ENCODE peak calls at places on chromosome 9, in seven cellular contexts. One of them, this sample, is unnamed.

GRCh38 chr9:134689320-134690181 is 47.9 kb downstream of the COL5A1 start:
- DNase-seq in NCI-H1436: no peak
- DNase-seq in GM12891: peak; percentile 68
- DNase-seq in lower leg skin: peak; percentile 49
- DNase-seq in ACHN: peak; percentile 3
- DNase-seq in right cardiac atrium: peak; percentile 75
- DNase-seq in cardiac fibroblast: peak; percentile 69
- DNase-seq in this sample: peak; percentile 37

GRCh38 chr9:123311250-123311753 is 42.9 kb upstream of the STRBP start:
- DNase-seq in ACHN: no peak
- DNase-seq in GM12891: no peak
- DNase-seq in NCI-H1436: no peak
- DNase-seq in lower leg skin: no peak
- DNase-seq in cardiac fibroblast: no peak
- DNase-seq in right cardiac atrium: no peak
- DNase-seq in this sample: peak; percentile 86

GRCh38 chr9:89093201-89093600 is 85.4 kb downstream of the SHC3 start:
- DNase-seq in lower leg skin: no peak
- DNase-seq in NCI-H1436: no peak
- DNase-seq in cardiac fibroblast: no peak
- DNase-seq in right cardiac atrium: no peak
- DNase-seq in ACHN: no peak
- DNase-seq in GM12891: no peak
- DNase-seq in this sample: no peak

GRCh38 chr9:137195525-137196220 is 4.9 kb downstream of the TPRN start:
- DNase-seq in NCI-H1436: peak; percentile 91
- DNase-seq in right cardiac atrium: no peak
- DNase-seq in ACHN: no peak
- DNase-seq in lower leg skin: no peak
- DNase-seq in cardiac fibroblast: no peak
- DNase-seq in GM12891: no peak
- DNase-seq in this sample: no peak

GRCh38 chr9:81564632-81565031 is 124.7 kb downstream of the TLE1 start:
- DNase-seq in ACHN: no peak
- DNase-seq in lower leg skin: no peak
- DNase-seq in cardiac fibroblast: no peak
- DNase-seq in right cardiac atrium: peak; percentile 21
- DNase-seq in NCI-H1436: no peak
- DNase-seq in GM12891: no peak
- DNase-seq in this sample: no peak

GRCh38 chr9:87099383-87099782 is 152.1 kb upstream of the GAS1 start:
- DNase-seq in ACHN: no peak
- DNase-seq in NCI-H1436: no peak
- DNase-seq in cardiac fibroblast: peak; percentile 43
- DNase-seq in GM12891: no peak
- DNase-seq in right cardiac atrium: no peak
- DNase-seq in lower leg skin: no peak
- DNase-seq in this sample: no peak

GRCh38 chr9:127912882-127913281 is 4.0 kb downstream of the ST6GALNAC4 start:
- DNase-seq in cardiac fibroblast: no peak
- DNase-seq in NCI-H1436: no peak
- DNase-seq in GM12891: no peak
- DNase-seq in lower leg skin: no peak
- DNase-seq in right cardiac atrium: no peak
- DNase-seq in ACHN: no peak
- DNase-seq in this sample: no peak

GRCh38 chr9:93468763-93469456 is 15.5 kb upstream of the FAM120AOS start:
- DNase-seq in NCI-H1436: no peak
- DNase-seq in ACHN: no peak
- DNase-seq in GM12891: no peak
- DNase-seq in lower leg skin: no peak
- DNase-seq in right cardiac atrium: no peak
- DNase-seq in cardiac fibroblast: peak; percentile 52
- DNase-seq in this sample: peak; percentile 65

GRCh38 chr9:79662553-79662956 is 90.8 kb downstream of the TLE4 start:
- DNase-seq in lower leg skin: no peak
- DNase-seq in GM12891: no peak
- DNase-seq in cardiac fibroblast: no peak
- DNase-seq in right cardiac atrium: no peak
- DNase-seq in NCI-H1436: no peak
- DNase-seq in ACHN: no peak
- DNase-seq in this sample: peak; percentile 86

GRCh38 chr9:38293022-38293421 is 99.5 kb upstream of the ALDH1B1 start:
- DNase-seq in lower leg skin: no peak
- DNase-seq in right cardiac atrium: no peak
- DNase-seq in GM12891: no peak
- DNase-seq in ACHN: no peak
- DNase-seq in cardiac fibroblast: no peak
- DNase-seq in NCI-H1436: no peak
- DNase-seq in this sample: no peak

GRCh38 chr9:137028281-137029057 is 432 bp upstream of the ABCA2 start:
- DNase-seq in right cardiac atrium: peak; percentile 69
- DNase-seq in cardiac fibroblast: peak; percentile 26
- DNase-seq in ACHN: peak; percentile 60
- DNase-seq in lower leg skin: no peak
- DNase-seq in NCI-H1436: peak; percentile 64
- DNase-seq in GM12891: peak; percentile 70
- DNase-seq in this sample: peak; percentile 81

GRCh38 chr9:135591491-135592330 is 30.2 kb downstream of the PAEP start:
- DNase-seq in GM12891: no peak
- DNase-seq in NCI-H1436: no peak
- DNase-seq in ACHN: no peak
- DNase-seq in right cardiac atrium: no peak
- DNase-seq in lower leg skin: no peak
- DNase-seq in cardiac fibroblast: no peak
- DNase-seq in this sample: no peak

This sample was measured in A673.